ENCODE peak calls at places on chromosomes 2 and 18, in seven cellular contexts. One of them, this sample, is unnamed.

GRCh38 chr2:82748653-82749052 is 1710.4 kb downstream of the SUCLG1 start:
- DNase-seq in GOT3: no peak
- DNase-seq in nucleus accumbens: no peak
- DNase-seq in hepatic stellate cell: no peak
- DNase-seq in endothelial cell: no peak
- DNase-seq in T1000: no peak
- DNase-seq in ELR: no peak
- DNase-seq in this sample: no peak

GRCh38 chr2:112615051-112615450 is 30.6 kb downstream of the CHCHD5 start:
- DNase-seq in GOT3: no peak
- DNase-seq in hepatic stellate cell: no peak
- DNase-seq in nucleus accumbens: no peak
- DNase-seq in endothelial cell: no peak
- DNase-seq in ELR: no peak
- DNase-seq in T1000: no peak
- DNase-seq in this sample: no peak

GRCh38 chr18:12313530-12314245 is 5.6 kb downstream of the TUBB6 start:
- DNase-seq in nucleus accumbens: no peak
- DNase-seq in ELR: no peak
- DNase-seq in GOT3: no peak
- DNase-seq in hepatic stellate cell: no peak
- DNase-seq in T1000: no peak
- DNase-seq in endothelial cell: no peak
- DNase-seq in this sample: no peak

GRCh38 chr2:43241558-43241957 is 15.2 kb upstream of the ZFP36L2 start:
- DNase-seq in endothelial cell: no peak
- DNase-seq in nucleus accumbens: no peak
- DNase-seq in hepatic stellate cell: no peak
- DNase-seq in T1000: no peak
- DNase-seq in ELR: no peak
- DNase-seq in GOT3: no peak
- DNase-seq in this sample: no peak

GRCh38 chr2:24521975-24522639 is 31.1 kb downstream of the NCOA1 start:
- DNase-seq in GOT3: no peak
- DNase-seq in hepatic stellate cell: no peak
- DNase-seq in endothelial cell: no peak
- DNase-seq in nucleus accumbens: no peak
- DNase-seq in ELR: no peak
- DNase-seq in T1000: no peak
- DNase-seq in this sample: no peak

GRCh38 chr18:54444309-54444914 is 86.7 kb downstream of the C18orf54 start:
- DNase-seq in endothelial cell: peak; percentile 70
- DNase-seq in T1000: peak; percentile 6
- DNase-seq in GOT3: no peak
- DNase-seq in nucleus accumbens: peak; percentile 0
- DNase-seq in hepatic stellate cell: peak; percentile 13
- DNase-seq in ELR: peak; percentile 66
- DNase-seq in this sample: peak; percentile 39

GRCh38 chr2:144834954-144835633 is 315.2 kb upstream of the ZEB2 start:
- DNase-seq in endothelial cell: no peak
- DNase-seq in GOT3: no peak
- DNase-seq in nucleus accumbens: no peak
- DNase-seq in ELR: peak; percentile 46
- DNase-seq in hepatic stellate cell: peak; percentile 4
- DNase-seq in T1000: no peak
- DNase-seq in this sample: no peak

GRCh38 chr18:61699397-61700090 is 193.3 kb downstream of the RNF152 start:
- DNase-seq in hepatic stellate cell: no peak
- DNase-seq in nucleus accumbens: no peak
- DNase-seq in T1000: no peak
- DNase-seq in ELR: no peak
- DNase-seq in GOT3: no peak
- DNase-seq in endothelial cell: no peak
- DNase-seq in this sample: no peak

GRCh38 chr2:32798841-32799240 is 147.9 kb upstream of the LTBP1 start:
- DNase-seq in T1000: no peak
- DNase-seq in ELR: peak; percentile 10
- DNase-seq in GOT3: no peak
- DNase-seq in nucleus accumbens: no peak
- DNase-seq in hepatic stellate cell: no peak
- DNase-seq in endothelial cell: no peak
- DNase-seq in this sample: no peak

GRCh38 chr2:17643031-17643615 is 102.6 kb downstream of the VSNL1 start:
- DNase-seq in GOT3: peak; percentile 5
- DNase-seq in T1000: peak; percentile 36
- DNase-seq in nucleus accumbens: no peak
- DNase-seq in ELR: peak; percentile 94
- DNase-seq in endothelial cell: no peak
- DNase-seq in hepatic stellate cell: peak; percentile 92
- DNase-seq in this sample: no peak

GRCh38 chr18:45365835-45366234 is 249.4 kb upstream of the SLC14A2 start:
- DNase-seq in endothelial cell: no peak
- DNase-seq in hepatic stellate cell: no peak
- DNase-seq in ELR: no peak
- DNase-seq in nucleus accumbens: no peak
- DNase-seq in T1000: no peak
- DNase-seq in GOT3: no peak
- DNase-seq in this sample: no peak

GRCh38 chr2:120736955-120737801 is 1.5 kb downstream of the GLI2 start:
- DNase-seq in hepatic stellate cell: peak; percentile 84
- DNase-seq in nucleus accumbens: no peak
- DNase-seq in T1000: peak; percentile 30
- DNase-seq in GOT3: no peak
- DNase-seq in endothelial cell: no peak
- DNase-seq in ELR: peak; percentile 83
- DNase-seq in this sample: peak; percentile 74

GRCh38 chr2:231037731-231038482 is 584 bp downstream of the C2orf72 start:
- DNase-seq in T1000: no peak
- DNase-seq in GOT3: no peak
- DNase-seq in ELR: peak; percentile 26
- DNase-seq in endothelial cell: peak; percentile 36
- DNase-seq in nucleus accumbens: no peak
- DNase-seq in hepatic stellate cell: no peak
- DNase-seq in this sample: peak; percentile 91

GRCh38 chr18:57023483-57023882 is 123.4 kb upstream of the BOD1L2 start:
- DNase-seq in T1000: no peak
- DNase-seq in endothelial cell: no peak
- DNase-seq in ELR: no peak
- DNase-seq in nucleus accumbens: no peak
- DNase-seq in GOT3: no peak
- DNase-seq in hepatic stellate cell: no peak
- DNase-seq in this sample: no peak

GRCh38 chr18:7234061-7234460 is 3.2 kb downstream of the LRRC30 start:
- DNase-seq in nucleus accumbens: no peak
- DNase-seq in ELR: no peak
- DNase-seq in hepatic stellate cell: no peak
- DNase-seq in T1000: no peak
- DNase-seq in endothelial cell: no peak
- DNase-seq in GOT3: no peak
- DNase-seq in this sample: no peak

GRCh38 chr2:193561054-193561453 is 1366.3 kb upstream of the TMEFF2 start:
- DNase-seq in GOT3: no peak
- DNase-seq in hepatic stellate cell: no peak
- DNase-seq in ELR: peak; percentile 74
- DNase-seq in T1000: no peak
- DNase-seq in endothelial cell: no peak
- DNase-seq in nucleus accumbens: no peak
- DNase-seq in this sample: no peak

GRCh38 chr2:40113272-40113671 is 334.2 kb upstream of the THUMPD2 start:
- DNase-seq in hepatic stellate cell: peak; percentile 20
- DNase-seq in endothelial cell: no peak
- DNase-seq in ELR: peak; percentile 44
- DNase-seq in nucleus accumbens: no peak
- DNase-seq in T1000: no peak
- DNase-seq in GOT3: no peak
- DNase-seq in this sample: no peak

GRCh38 chr18:75784413-75784812 is 356.9 kb upstream of the SMIM21 start:
- DNase-seq in hepatic stellate cell: no peak
- DNase-seq in endothelial cell: no peak
- DNase-seq in nucleus accumbens: no peak
- DNase-seq in GOT3: no peak
- DNase-seq in T1000: no peak
- DNase-seq in ELR: no peak
- DNase-seq in this sample: peak; percentile 56